ENCODE peak calls at places on chromosomes 3 and 15, in five cellular contexts. G is PC-3, H is fibroblast of lung, Y is PC-9, V is GM23338. R is an unnamed sample.

GRCh38 chr3:96931491-96931890 is 117.1 kb downstream of the EPHA6 start:
- DNase-seq in G (no peak), H (no peak), Y (no peak), V (no peak), R (no peak)

GRCh38 chr3:58173670-58174472 is 36.9 kb downstream of the DNASE1L3 start:
- DNase-seq in G (peak; percentile 55), H (no peak), Y (no peak), V (peak; percentile 77), R (peak; percentile 38)

GRCh38 chr3:29521751-29522150 is 240.9 kb downstream of the RBMS3 start:
- DNase-seq in G (no peak), H (no peak), Y (no peak), V (no peak), R (no peak)

GRCh38 chr3:185270262-185270955 is 16.6 kb upstream of the EHHADH start:
- DNase-seq in G (peak; percentile 22), H (peak; percentile 30), Y (no peak), V (peak; percentile 72), R (peak; percentile 57)

GRCh38 chr15:70013647-70014310 is 83.9 kb downstream of the TLE3 start:
- DNase-seq in G (no peak), H (no peak), Y (no peak), V (no peak), R (peak; percentile 51)

GRCh38 chr15:53759333-53759975 is at the start of gene WDR72:
- DNase-seq in G (no peak), H (no peak), Y (no peak), V (peak; percentile 30), R (no peak)

GRCh38 chr15:75720787-75721461 is 8.3 kb upstream of the CSPG4 start:
- DNase-seq in G (peak; percentile 85), H (peak; percentile 61), Y (peak; percentile 82), V (peak; percentile 79), R (peak; percentile 71)

GRCh38 chr15:78389356-78389755 is 48.7 kb upstream of the IREB2 start:
- DNase-seq in G (no peak), H (peak; percentile 6), Y (no peak), V (no peak), R (no peak)

GRCh38 chr3:171328419-171329082 is 131.7 kb downstream of the TNIK start:
- DNase-seq in G (peak; percentile 48), H (no peak), Y (peak; percentile 57), V (peak; percentile 76), R (peak; percentile 71)

GRCh38 chr3:157532529-157533297 is 29.5 kb upstream of the VEPH1 start:
- DNase-seq in G (peak; percentile 94), H (peak; percentile 88), Y (peak; percentile 80), V (peak; percentile 95), R (peak; percentile 87)

GRCh38 chr3:3179407-3180094 is at the start of gene CRBN:
- DNase-seq in G (peak; percentile 91), H (peak; percentile 78), Y (peak; percentile 59), V (peak; percentile 89), R (peak; percentile 92)

GRCh38 chr3:101532783-101533602 is 20.0 kb upstream of the SENP7 start:
- DNase-seq in G (no peak), H (no peak), Y (no peak), V (no peak), R (no peak)

GRCh38 chr3:52775877-52776276 is 1.5 kb upstream of the ITIH1 start:
- DNase-seq in G (no peak), H (no peak), Y (no peak), V (no peak), R (no peak)

GRCh38 chr15:52010633-52011595 is 8.1 kb upstream of the MAPK6 start:
- DNase-seq in G (peak; percentile 89), H (peak; percentile 93), Y (peak; percentile 64), V (no peak), R (no peak)

GRCh38 chr3:12483364-12483763 is 916 bp upstream of the TSEN2 start:
- DNase-seq in G (peak; percentile 35), H (peak; percentile 8), Y (no peak), V (no peak), R (peak; percentile 17)

GRCh38 chr3:59546522-59546921 is 496.7 kb upstream of the CFAP20DC start:
- DNase-seq in G (no peak), H (no peak), Y (no peak), V (no peak), R (no peak)

GRCh38 chr3:156432563-156432962 is 122.4 kb downstream of the SSR3 start:
- DNase-seq in G (no peak), H (no peak), Y (no peak), V (no peak), R (no peak)

GRCh38 chr3:171862993-171863521 is 19.9 kb downstream of the TMEM212 start:
- DNase-seq in G (no peak), H (peak; percentile 74), Y (no peak), V (peak; percentile 17), R (no peak)

GRCh38 chr3:55596212-55596611 is 109.1 kb upstream of the WNT5A start:
- DNase-seq in G (no peak), H (no peak), Y (no peak), V (no peak), R (no peak)

GRCh38 chr15:41828747-41829270 is 917 bp downstream of the JMJD7 start:
- DNase-seq in G (peak; percentile 33), H (peak; percentile 27), Y (no peak), V (no peak), R (no peak)

GRCh38 chr3:150073513-150073912 is 102.8 kb upstream of the PFN2 start:
- DNase-seq in G (peak; percentile 89), H (no peak), Y (peak; percentile 46), V (no peak), R (no peak)

GRCh38 chr3:193805448-193805847 is 212.4 kb downstream of the OPA1 start:
- DNase-seq in G (peak; percentile 99), H (peak; percentile 98), Y (peak; percentile 95), V (no peak), R (peak; percentile 74)

GRCh38 chr15:60967728-60968127 is 261.4 kb downstream of the RORA start:
- DNase-seq in G (no peak), H (no peak), Y (no peak), V (no peak), R (no peak)

GRCh38 chr15:66024998-66025397 is 155.7 kb downstream of the RAB11A start:
- DNase-seq in G (peak; percentile 50), H (peak; percentile 39), Y (no peak), V (no peak), R (no peak)

GRCh38 chr15:50736823-50737222 is 28.7 kb downstream of the SPPL2A start:
- DNase-seq in G (no peak), H (no peak), Y (no peak), V (no peak), R (no peak)

GRCh38 chr3:182920515-182921084 is 59.7 kb downstream of the DCUN1D1 start:
- DNase-seq in G (peak; percentile 12), H (peak; percentile 19), Y (no peak), V (peak; percentile 57), R (peak; percentile 49)

GRCh38 chr3:70550723-70551319 is 238.4 kb upstream of the MDFIC2 start:
- DNase-seq in G (peak; percentile 44), H (peak; percentile 40), Y (no peak), V (peak; percentile 71), R (peak; percentile 58)

GRCh38 chr15:82810061-82810862 is 834 bp downstream of the WHAMM start:
- DNase-seq in G (peak; percentile 39), H (peak; percentile 55), Y (peak; percentile 43), V (peak; percentile 60), R (peak; percentile 63)

GRCh38 chr3:179046497-179047353 is 24.9 kb downstream of the ZMAT3 start:
- DNase-seq in G (no peak), H (peak; percentile 65), Y (no peak), V (no peak), R (no peak)

GRCh38 chr3:76970006-76970680 is 69.8 kb upstream of the ROBO2 start:
- DNase-seq in G (no peak), H (peak; percentile 62), Y (no peak), V (peak; percentile 7), R (no peak)

GRCh38 chr3:154235330-154235729 is 89.0 kb downstream of the DHX36 start:
- DNase-seq in G (peak; percentile 13), H (peak; percentile 69), Y (no peak), V (no peak), R (no peak)

GRCh38 chr3:1374471-1374870 is 281.6 kb downstream of the CNTN6 start:
- DNase-seq in G (no peak), H (no peak), Y (no peak), V (no peak), R (no peak)

GRCh38 chr15:77024273-77025065 is 29.5 kb downstream of the PSTPIP1 start:
- DNase-seq in G (peak; percentile 71), H (peak; percentile 19), Y (no peak), V (peak; percentile 82), R (peak; percentile 73)

GRCh38 chr15:77025471-77025901 is 30.6 kb downstream of the PSTPIP1 start:
- DNase-seq in G (no peak), H (no peak), Y (no peak), V (no peak), R (no peak)

GRCh38 chr15:77022646-77023575 is 28.0 kb downstream of the PSTPIP1 start:
- DNase-seq in G (no peak), H (no peak), Y (no peak), V (no peak), R (no peak)

GRCh38 chr15:77025066-77025435 is 30.1 kb downstream of the PSTPIP1 start:
- DNase-seq in G (no peak), H (no peak), Y (no peak), V (no peak), R (no peak)

GRCh38 chr15:77023576-77024272 is 28.8 kb downstream of the PSTPIP1 start:
- DNase-seq in G (no peak), H (no peak), Y (no peak), V (no peak), R (no peak)
- TF ChIP-seq EZH2 in G (no peak), H (no peak), Y (no peak), V (no peak), R (no peak)

DNA sequence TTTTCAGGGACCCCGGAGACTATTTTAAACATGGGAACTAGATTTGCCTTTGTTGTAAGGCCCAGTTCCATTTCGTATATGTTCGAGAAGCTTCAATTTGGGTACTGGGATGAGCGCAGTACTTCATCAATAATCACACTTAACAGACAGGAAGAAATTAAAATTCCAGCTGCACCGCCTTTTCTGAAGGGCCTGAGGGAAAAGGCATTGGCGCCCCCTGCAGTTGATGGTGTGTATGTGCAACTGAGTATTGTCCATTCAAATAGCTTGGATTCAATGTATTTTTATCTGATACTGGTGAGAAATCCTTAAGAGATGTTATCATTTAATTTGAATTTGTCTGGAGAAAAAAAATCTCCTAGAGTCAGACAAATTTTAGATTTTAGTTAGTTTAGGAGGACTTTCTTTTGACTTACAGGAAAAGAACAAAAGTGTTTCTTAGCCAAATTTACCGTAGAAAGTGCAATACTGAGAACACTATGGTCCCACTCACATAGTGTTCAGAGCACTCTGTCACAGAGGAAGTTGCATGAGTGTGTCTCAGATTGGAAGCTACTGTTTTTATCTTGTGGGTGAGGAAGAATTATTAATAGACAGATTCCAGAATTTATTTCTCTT is 5.4 kb upstream of the ALDH1A2 start:
- DNase-seq in G (peak; percentile 64), H (peak; percentile 30), Y (no peak), V (peak; percentile 70), R (peak; percentile 82)
- H3K27me3 ChIP-seq in G (peaks cover 22% of the 10 kb centered on the region), H (peaks cover 15% of the 10 kb centered on the region), Y (no peaks in the 10 kb centered on the region), V (peaks cover 43% of the 10 kb centered on the region), R (peaks cover 33% of the 10 kb centered on the region)

GRCh38 chr3:107235923-107236315 is 141.3 kb upstream of the CCDC54 start:
- DNase-seq in G (peak; percentile 95), H (peak; percentile 76), Y (peak; percentile 88), V (peak; percentile 82), R (peak; percentile 86)
- TF ChIP-seq EZH2 in G (no peak), H (no peak), Y (no peak), V (no peak), R (no peak)

DNA sequence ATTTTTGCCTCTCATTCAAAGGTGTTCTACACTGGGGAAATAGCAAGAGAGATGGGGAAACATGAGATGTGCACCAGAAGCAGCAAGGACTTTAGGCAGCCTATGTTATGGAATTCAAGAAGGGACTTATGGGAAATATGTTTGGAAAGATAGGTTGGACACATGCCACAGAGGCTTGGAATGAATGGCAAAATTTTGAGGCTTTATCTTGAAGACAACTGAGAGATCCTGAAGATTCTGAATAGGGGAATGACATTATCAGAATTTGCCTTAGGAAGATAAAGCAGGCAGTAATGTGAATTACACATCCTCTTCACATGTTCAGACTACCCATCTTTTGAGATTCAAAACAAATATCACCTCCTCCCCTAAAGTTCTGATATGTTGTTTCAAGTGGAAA is 10.0 kb upstream of the MECOM start:
- DNase-seq in G (no peak), H (no peak), Y (no peak), V (no peak), R (no peak)
- H3K27me3 ChIP-seq in G (no peaks in the 10 kb centered on the region), H (peaks cover 6% of the 10 kb centered on the region), Y (peaks cover 4% of the 10 kb centered on the region), V (peaks cover 16% of the 10 kb centered on the region), R (peaks cover 56% of the 10 kb centered on the region)